ENCODE peak calls at places on chromosomes 11 and 22, in ten cellular contexts. B is upper lobe of right lung, P is psoas muscle, H is uterus, E is A549, Z is endothelial cell of umbilical vein, Y is colonic mucosa, Q is heart right ventricle, D is right atrium auricular region, M is lower lobe of right lung. R is an unnamed sample.

GRCh38 chr11:62842171-62842717 is 2.9 kb upstream of the WDR74 start:
- DNase-seq in B (peak; percentile 73), P (peak; percentile 34), H (peak; percentile 40), E (no peak), Z (no peak), Y (peak; percentile 51), Q (peak; percentile 28), D (peak; percentile 61), M (peak; percentile 54), R (peak; percentile 76)

GRCh38 chr22:39658367-39658766 is 87.8 kb downstream of the CACNA1I start:
- DNase-seq in B (no peak), P (no peak), H (no peak), E (peak; percentile 16), Z (no peak), Y (no peak), Q (no peak), D (no peak), M (no peak), R (peak; percentile 61)

GRCh38 chr11:134346101-134346975 is 14.6 kb downstream of the GLB1L2 start:
- DNase-seq in B (no peak), P (no peak), H (no peak), E (no peak), Z (no peak), Y (peak; percentile 14), Q (no peak), D (peak; percentile 52), M (no peak), R (no peak)

GRCh38 chr11:124759268-124760204 is 2.6 kb downstream of the ESAM start:
- DNase-seq in B (peak; percentile 75), P (peak; percentile 52), H (no peak), E (no peak), Z (peak; percentile 100), Y (no peak), Q (peak; percentile 80), D (no peak), M (no peak), R (no peak)

GRCh38 chr22:22863001-22863400 is 24.6 kb upstream of the IGLL5 start:
- DNase-seq in B (no peak), P (no peak), H (no peak), E (no peak), Z (no peak), Y (no peak), Q (no peak), D (no peak), M (no peak), R (no peak)

GRCh38 chr11:3036419-3036818 is 20.8 kb downstream of the CARS1 start:
- DNase-seq in B (no peak), P (no peak), H (no peak), E (no peak), Z (no peak), Y (no peak), Q (no peak), D (no peak), M (no peak), R (no peak)

GRCh38 chr11:115523727-115524399 is 19.6 kb upstream of the CADM1 start:
- DNase-seq in B (no peak), P (no peak), H (no peak), E (no peak), Z (no peak), Y (no peak), Q (no peak), D (no peak), M (no peak), R (no peak)

GRCh38 chr22:20725987-20726558 is 47.8 kb upstream of the SERPIND1 start:
- DNase-seq in B (no peak), P (no peak), H (no peak), E (no peak), Z (no peak), Y (no peak), Q (no peak), D (no peak), M (no peak), R (no peak)

GRCh38 chr22:26556904-26557303 is 33.0 kb downstream of the TPST2 start:
- DNase-seq in B (no peak), P (no peak), H (no peak), E (no peak), Z (no peak), Y (no peak), Q (no peak), D (no peak), M (no peak), R (no peak)
- H3K4me3 ChIP-seq in B (no peak overlapping the region), P (no peak overlapping the region), H (no peak overlapping the region), E (no peak overlapping the region), Z (no peak overlapping the region), Y (no peak overlapping the region), Q (no peak overlapping the region), D (no peak overlapping the region), M (no peak overlapping the region), R (no peak overlapping the region)

DNA sequence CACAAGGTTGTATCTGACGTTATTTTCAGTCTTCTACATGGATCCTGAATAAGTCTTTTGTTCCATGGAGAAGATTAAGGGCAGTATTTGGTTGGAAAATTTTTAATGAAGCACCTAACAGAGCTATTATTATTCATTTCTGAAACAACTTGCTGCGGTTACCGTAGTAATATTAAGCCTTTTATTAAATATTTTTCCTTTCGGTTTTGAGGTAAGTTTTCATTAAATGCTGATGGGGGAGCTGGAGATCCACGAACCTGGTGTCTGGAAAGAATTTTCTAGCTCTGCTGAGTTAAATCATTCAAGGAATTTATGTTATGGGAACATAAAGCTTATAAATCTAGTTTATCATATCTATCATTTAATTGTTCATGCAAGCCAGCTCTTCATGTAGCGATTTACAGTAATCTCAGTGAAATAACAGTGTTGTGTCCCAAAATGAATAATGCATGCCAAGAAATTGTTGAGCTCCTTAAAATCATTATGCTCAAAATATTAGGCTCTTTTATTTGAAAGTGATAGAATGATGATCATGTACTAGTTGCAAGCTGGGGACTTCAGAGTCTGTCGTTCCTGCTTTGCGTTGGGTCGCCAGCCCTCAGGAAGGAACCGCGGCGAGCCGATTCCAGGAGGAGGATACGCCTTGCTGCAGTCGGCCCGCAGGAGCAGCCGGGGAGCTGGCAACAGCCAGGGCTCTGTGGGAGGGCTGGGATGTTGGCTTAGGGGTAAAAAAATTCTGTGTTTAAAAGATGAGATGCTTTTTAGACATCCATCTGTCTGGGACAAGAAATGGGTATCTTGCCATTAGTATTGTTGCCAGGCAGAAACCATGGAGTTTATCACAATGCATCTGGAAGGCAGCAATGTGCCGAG is 83.1 kb downstream of the TBC1D22A start:
- DNase-seq in B (no peak), P (no peak), H (no peak), E (no peak), Z (peak; percentile 76), Y (no peak), Q (no peak), D (no peak), M (no peak), R (no peak)
- H3K4me1 ChIP-seq in B (peaks cover 7% of the 10 kb centered on the region), P (peaks cover 11% of the 10 kb centered on the region), H (no peaks in the 10 kb centered on the region), E (peaks cover 9% of the 10 kb centered on the region), Z (peaks cover 16% of the 10 kb centered on the region), Y (no peaks in the 10 kb centered on the region), Q (peaks cover 10% of the 10 kb centered on the region), D (no peaks in the 10 kb centered on the region), M (peaks cover 16% of the 10 kb centered on the region), R (no peaks in the 10 kb centered on the region)

GRCh38 chr22:17896552-17896951 is 122.3 kb upstream of the BID start:
- DNase-seq in B (no peak), P (peak; percentile 75), H (no peak), E (peak; percentile 44), Z (no peak), Y (no peak), Q (peak; percentile 42), D (no peak), M (no peak), R (no peak)
- TF ChIP-seq CTCF in B (peak; percentile 20), P (peak; percentile 62), H (no peak), E (no peak), Z (peak; percentile 23), Y (no peak), Q (peak; percentile 54), D (peak; percentile 59), M (peak; percentile 22), R (no peak)

DNA sequence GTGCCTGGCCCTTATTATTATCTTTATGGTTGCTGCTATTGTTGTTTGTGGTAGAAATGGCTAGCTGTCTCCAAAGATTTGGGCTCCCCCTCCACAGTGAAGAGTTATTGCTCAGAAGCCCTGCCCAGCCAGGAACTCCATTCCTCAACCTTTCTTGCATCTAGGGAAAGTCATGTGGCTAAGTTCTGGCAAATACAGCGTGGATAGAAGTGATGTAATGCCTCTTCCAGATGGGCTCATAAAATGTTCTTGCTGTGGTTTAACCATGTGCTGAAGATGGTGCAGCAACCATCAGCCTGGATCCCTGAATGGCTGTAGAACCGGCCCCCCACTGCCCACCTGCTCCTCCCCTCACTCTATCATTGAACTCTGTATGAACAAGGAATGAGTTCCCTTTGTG is 203.5 kb upstream of the E2F8 start:
- DNase-seq in B (no peak), P (no peak), H (no peak), E (no peak), Z (no peak), Y (no peak), Q (no peak), D (no peak), M (no peak), R (no peak)
- H3K4me3 ChIP-seq in B (no peak overlapping the region), P (no peak overlapping the region), H (no peak overlapping the region), E (no peak overlapping the region), Z (no peak overlapping the region), Y (no peak overlapping the region), Q (no peak overlapping the region), D (no peak overlapping the region), M (no peak overlapping the region), R (no peak overlapping the region)

DNA sequence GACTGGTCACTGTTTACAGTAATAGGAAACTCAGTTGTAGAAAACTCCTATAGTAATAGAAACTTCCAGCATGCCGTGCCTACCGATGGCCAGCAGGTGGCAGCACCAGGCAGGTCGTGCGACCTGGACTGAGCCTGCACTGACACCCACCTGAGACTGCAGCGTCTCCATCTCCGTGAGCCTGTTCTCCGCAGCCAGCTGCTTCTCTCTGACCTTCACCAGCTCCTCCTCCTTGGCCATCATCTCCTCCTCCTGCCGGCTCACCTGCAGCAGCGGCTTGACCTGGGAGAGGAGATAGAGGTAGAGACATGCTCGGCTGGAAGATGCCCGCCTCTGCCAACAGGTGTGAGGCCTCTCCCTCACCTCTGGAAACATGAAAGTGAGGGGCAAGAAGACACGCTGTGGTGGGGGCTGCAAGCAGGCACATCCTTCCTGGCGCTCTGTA is 48.5 kb downstream of the APOL1 start:
- DNase-seq in B (peak; percentile 85), P (peak; percentile 73), H (peak; percentile 80), E (peak; percentile 28), Z (peak; percentile 60), Y (peak; percentile 81), Q (peak; percentile 78), D (peak; percentile 80), M (peak; percentile 82), R (peak; percentile 91)
- H3K4me1 ChIP-seq in B (no peaks in the 10 kb centered on the region), P (no peaks in the 10 kb centered on the region), H (no peaks in the 10 kb centered on the region), E (peaks cover 27% of the 10 kb centered on the region), Z (peaks cover 10% of the 10 kb centered on the region), Y (no peaks in the 10 kb centered on the region), Q (no peaks in the 10 kb centered on the region), D (no peaks in the 10 kb centered on the region), M (peaks cover 7% of the 10 kb centered on the region), R (peaks cover 14% of the 10 kb centered on the region)

R was measured in Peyer's patch.